ENCODE peak calls at places on chromosomes 13 and 19, in five cellular contexts. A, J, C, E and O are unnamed samples.

GRCh38 chr13:48501705-48502104 is 31.2 kb downstream of the RCBTB2 start:
- DNase-seq in J (no peak), A (no peak), E (no peak), C (no peak), O (no peak)

GRCh38 chr19:2239771-2240770 is 3.4 kb downstream of the SF3A2 start:
- DNase-seq in E (no peak), J (no peak), C (no peak), A (no peak), O (no peak)

GRCh38 chr19:1992759-1993260 is 22.7 kb downstream of the BTBD2 start:
- DNase-seq in E (no peak), A (no peak), C (no peak), J (peak; percentile 24), O (no peak)

GRCh38 chr19:50896591-50897190 is 14.5 kb downstream of the KLK4 start:
- DNase-seq in J (peak; percentile 67), C (no peak), A (peak; percentile 5), E (no peak), O (no peak)

GRCh38 chr19:14556662-14557188 is 15.1 kb downstream of the NDUFB7 start:
- DNase-seq in A (peak; percentile 70), E (no peak), J (peak; percentile 83), C (peak; percentile 83), O (peak; percentile 37)

GRCh38 chr19:3171894-3172679 is 6.5 kb upstream of the S1PR4 start:
- DNase-seq in A (peak; percentile 33), J (no peak), E (no peak), C (no peak), O (no peak)

GRCh38 chr13:108326318-108326717 is 56.8 kb downstream of the TNFSF13B start:
- DNase-seq in A (no peak), C (no peak), J (no peak), E (no peak), O (no peak)

GRCh38 chr19:1446713-1447564 is 3.0 kb upstream of the APC2 start:
- DNase-seq in A (no peak), E (no peak), C (no peak), J (no peak), O (no peak)

GRCh38 chr19:47157455-47158321 is 27.1 kb downstream of the SAE1 start:
- DNase-seq in C (peak; percentile 62), J (no peak), A (peak; percentile 54), E (no peak), O (no peak)

GRCh38 chr13:60043262-60043661 is 120.5 kb downstream of the DIAPH3 start:
- DNase-seq in J (no peak), E (no peak), A (no peak), C (no peak), O (no peak)

GRCh38 chr19:35126624-35126959 is 8.3 kb downstream of the LGI4 start:
- DNase-seq in C (peak; percentile 34), J (no peak), E (no peak), A (no peak), O (no peak)

GRCh38 chr19:4093643-4094175 is 27.0 kb upstream of the ZBTB7A start:
- DNase-seq in E (no peak), J (no peak), C (no peak), A (no peak), O (no peak)

GRCh38 chr19:53365134-53365898 is at the start of gene ZNF525:
- DNase-seq in A (peak; percentile 91), E (peak; percentile 81), C (peak; percentile 86), J (peak; percentile 63), O (peak; percentile 86)
- H3K27ac ChIP-seq in A (peak within 1 kb of the TSS; percentile 72), E (peak within 1 kb of the TSS; percentile 73), C (peak within 1 kb of the TSS; percentile 46), J (peak within 1 kb of the TSS; percentile 3), O (no peak within 1 kb of the TSS)

GRCh38 chr19:16068696-16069259 is 7.5 kb upstream of the TPM4 start:
- DNase-seq in A (no peak), C (no peak), J (no peak), E (no peak), O (no peak)
- H3K27ac ChIP-seq in A (peak overlapping the region; percentile 90), C (peak overlapping the region; percentile 100), J (peak overlapping the region; percentile 24), E (peak overlapping the region; percentile 83), O (no peak overlapping the region)

GRCh38 chr19:45766919-45767346 is 2.1 kb downstream of the SIX5 start:
- DNase-seq in E (no peak), C (peak; percentile 61), A (no peak), J (no peak), O (no peak)

GRCh38 chr19:45769054-45769782 is at the start of gene SIX5:
- DNase-seq in C (peak; percentile 99), J (peak; percentile 100), E (peak; percentile 79), A (peak; percentile 98), O (peak; percentile 92)

GRCh38 chr19:45768644-45769053 is 403 bp downstream of the SIX5 start:
- DNase-seq in E (no peak), C (no peak), J (peak; percentile 79), A (peak; percentile 59), O (no peak)

GRCh38 chr19:45767410-45767880 is 1.6 kb downstream of the SIX5 start:
- DNase-seq in J (peak; percentile 74), E (no peak), A (peak; percentile 75), C (peak; percentile 87), O (no peak)

DNA sequence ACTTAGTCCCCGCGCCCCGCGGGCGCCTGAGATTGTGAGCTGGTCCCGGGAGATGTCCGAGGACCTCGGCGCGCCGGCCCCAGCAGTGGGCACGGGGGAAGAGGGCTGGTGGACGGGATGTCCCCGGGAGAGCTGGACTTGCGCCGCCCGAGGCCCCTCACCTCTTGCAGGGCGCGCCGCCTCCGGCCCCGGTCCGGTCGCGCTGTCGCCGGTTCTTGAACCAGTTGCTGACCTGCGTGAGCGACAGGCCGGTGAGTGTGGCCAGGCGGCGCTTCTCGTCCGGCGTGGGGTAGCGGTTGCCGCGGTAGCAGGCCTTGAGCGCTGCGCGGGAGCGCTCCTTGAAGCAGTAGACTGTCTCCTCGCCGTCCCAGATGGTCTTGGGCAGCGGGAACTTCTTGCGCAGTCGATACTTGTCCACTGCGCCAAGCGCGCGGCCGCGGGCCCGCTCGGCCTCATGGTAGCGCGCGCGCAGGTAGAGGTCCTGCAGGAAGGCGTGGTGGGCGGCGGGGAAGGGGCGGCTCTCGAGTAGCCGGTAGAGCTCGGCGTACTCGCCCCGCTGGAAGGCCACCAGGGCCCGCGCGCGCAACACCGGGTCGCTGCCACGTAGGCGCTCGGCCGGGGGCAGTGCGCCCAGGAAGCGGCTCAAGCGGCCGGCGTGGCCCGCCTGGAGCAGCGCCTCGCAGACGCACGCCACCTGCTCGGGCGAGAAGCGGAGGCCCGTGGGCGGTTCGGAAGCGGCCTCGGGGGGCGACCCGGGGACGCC is 990 bp downstream of the SIX5 start:
- DNase-seq in A (no peak), E (no peak), J (peak; percentile 89), C (peak; percentile 86), O (no peak)
- H3K27ac ChIP-seq in A (peak overlapping the region; percentile 98), E (peak overlapping the region; percentile 96), J (peak overlapping the region; percentile 99), C (peak overlapping the region; percentile 98), O (peak overlapping the region; percentile 70)

GRCh38 chr19:45938733-45939319 is 24.2 kb upstream of the NANOS2 start:
- DNase-seq in C (no peak), J (no peak), A (no peak), E (no peak), O (no peak)

GRCh38 chr19:45939792-45940514 is 25.4 kb upstream of the NANOS2 start:
- DNase-seq in J (no peak), C (no peak), E (no peak), A (no peak), O (no peak)

GRCh38 chr19:45935267-45935666 is 20.7 kb upstream of the NANOS2 start:
- DNase-seq in A (no peak), J (no peak), E (no peak), C (no peak), O (no peak)

GRCh38 chr19:45934551-45935230 is 20.1 kb upstream of the NANOS2 start:
- DNase-seq in E (no peak), C (no peak), A (no peak), J (no peak), O (no peak)

GRCh38 chr19:45940515-45940805 is 25.9 kb upstream of the NANOS2 start:
- DNase-seq in C (no peak), A (no peak), E (no peak), J (no peak), O (no peak)
- H3K27ac ChIP-seq in C (no peak overlapping the region), A (no peak overlapping the region), E (no peak overlapping the region), J (no peak overlapping the region), O (no peak overlapping the region)

DNA sequence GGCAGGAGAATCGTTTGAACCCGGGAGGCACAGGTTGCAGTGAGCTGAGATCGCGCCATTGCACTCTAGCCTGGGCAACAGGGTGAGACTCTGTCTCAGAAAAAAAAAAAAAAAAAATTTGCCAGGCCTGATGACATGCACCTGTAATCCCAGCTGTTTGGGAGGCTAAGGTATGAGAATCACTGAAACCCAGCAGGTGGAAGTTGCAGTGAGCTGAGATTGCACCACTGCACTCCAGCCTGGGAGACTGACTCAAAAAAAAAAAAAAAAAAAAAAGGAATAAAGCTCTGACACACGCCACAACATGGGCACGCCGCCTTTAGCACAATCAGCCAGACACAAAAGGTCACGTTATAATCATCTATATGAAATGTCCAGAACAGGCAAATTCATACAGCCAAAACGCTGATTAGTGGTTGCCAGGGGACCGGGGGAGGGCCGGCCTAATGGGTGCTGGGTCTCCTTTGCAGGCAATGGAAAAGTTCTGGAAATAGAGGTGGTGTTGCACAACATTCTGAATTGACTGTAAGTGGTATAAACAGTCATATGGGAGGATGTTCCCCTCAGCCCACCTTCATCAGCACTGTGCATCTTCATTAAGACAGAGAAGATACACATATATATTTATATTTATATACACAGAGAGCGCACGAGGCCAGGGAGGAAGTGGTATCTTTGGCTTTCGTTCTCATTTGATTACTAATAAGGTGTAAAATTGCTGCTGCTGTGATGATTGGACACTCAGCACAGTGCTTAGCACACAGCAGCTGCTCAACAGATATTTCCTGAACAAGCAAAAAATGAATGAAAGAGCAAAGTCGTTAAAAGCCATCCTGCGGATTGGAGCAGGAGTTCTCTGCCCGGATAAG is 3.8 kb downstream of the HSPBP1 start:
- DNase-seq in C (no peak), J (no peak), E (no peak), A (no peak), O (no peak)
- H3K27ac ChIP-seq in C (no peak overlapping the region), J (no peak overlapping the region), E (no peak overlapping the region), A (peak overlapping the region; percentile 2), O (no peak overlapping the region)

GRCh38 chr13:97439196-97439595 is 5.2 kb downstream of the RAP2A start:
- DNase-seq in E (no peak), A (no peak), J (no peak), C (no peak), O (no peak)

GRCh38 chr13:97436845-97437244 is 2.9 kb downstream of the RAP2A start:
- DNase-seq in C (no peak), A (no peak), E (no peak), J (no peak), O (no peak)

GRCh38 chr13:97435297-97435682 is 1.3 kb downstream of the RAP2A start:
- DNase-seq in J (no peak), A (no peak), E (no peak), C (no peak), O (no peak)

GRCh38 chr13:97435794-97436193 is 1.8 kb downstream of the RAP2A start:
- DNase-seq in A (no peak), J (no peak), C (no peak), E (no peak), O (no peak)

GRCh38 chr13:97437729-97438128 is 3.8 kb downstream of the RAP2A start:
- DNase-seq in C (no peak), E (no peak), A (no peak), J (no peak), O (no peak)
- H3K27ac ChIP-seq in C (no peak overlapping the region), E (no peak overlapping the region), A (no peak overlapping the region), J (no peak overlapping the region), O (no peak overlapping the region)

GRCh38 chr19:49335784-49336481 is 727 bp downstream of the CD37 start:
- DNase-seq in A (no peak), C (no peak), J (no peak), E (no peak), O (no peak)
- H3K27ac ChIP-seq in A (no peak overlapping the region), C (no peak overlapping the region), J (no peak overlapping the region), E (no peak overlapping the region), O (no peak overlapping the region)

GRCh38 chr13:101626925-101627555 is 174.6 kb downstream of the ITGBL1 start:
- DNase-seq in E (no peak), A (no peak), C (no peak), J (no peak), O (no peak)
- H3K27ac ChIP-seq in E (peak overlapping the region; percentile 82), A (no peak overlapping the region), C (no peak overlapping the region), J (peak overlapping the region; percentile 82), O (no peak overlapping the region)